ENCODE peak calls at places on chromosome 2, in eight cellular contexts. G is hepatocyte, A is sigmoid colon, C is kidney epithelial cell, Y is HFF-Myc, M is fibroblast of mammary gland, E is transverse colon, O is fibroblast of villous mesenchyme. L is an unnamed sample.
A peak's percentile ranks its signal among the peaks of the same experiment; 100 is the strongest.

GRCh38 chr2:234735829-234736228 is 216.0 kb upstream of the SH3BP4 start:
- DNase-seq in O (no peak), C (no peak), A (no peak), M (no peak), E (no peak), Y (no peak), G (no peak), L (no peak)

GRCh38 chr2:57022496-57022895 is 838.7 kb downstream of the CCDC85A start:
- DNase-seq in O (peak; percentile 29), A (no peak), G (no peak), C (no peak), Y (no peak), M (peak; percentile 6), E (no peak), L (peak; percentile 0)

GRCh38 chr2:174797792-174798276 is 33.6 kb upstream of the CHRNA1 start:
- DNase-seq in E (no peak), A (no peak), M (peak; percentile 75), Y (peak; percentile 80), C (no peak), G (no peak), O (peak; percentile 71), L (no peak)

GRCh38 chr2:63027220-63027619 is 23.4 kb upstream of the OTX1 start:
- DNase-seq in E (no peak), O (no peak), Y (no peak), G (no peak), A (no peak), C (no peak), M (no peak), L (no peak)

GRCh38 chr2:113157897-113158753 is 15.6 kb upstream of the PSD4 start:
- DNase-seq in Y (no peak), M (peak; percentile 73), E (no peak), C (no peak), G (no peak), A (no peak), O (no peak), L (peak; percentile 25)

GRCh38 chr2:241841181-241842066 is 17.3 kb downstream of the PDCD1 start:
- DNase-seq in G (no peak), A (peak; percentile 58), M (no peak), C (no peak), E (no peak), Y (no peak), O (no peak), L (no peak)

GRCh38 chr2:184602734-184603133 is 4.4 kb downstream of the ZNF804A start:
- DNase-seq in O (no peak), C (no peak), G (no peak), Y (no peak), M (no peak), E (no peak), A (no peak), L (no peak)

GRCh38 chr2:54897420-54898310 is 152.6 kb downstream of the RTN4 start:
- DNase-seq in A (no peak), Y (no peak), E (no peak), C (no peak), O (no peak), G (no peak), M (no peak), L (no peak)

GRCh38 chr2:227870710-227871374 is 589 bp upstream of the DAW1 start:
- DNase-seq in A (no peak), G (peak; percentile 32), M (peak; percentile 86), E (no peak), C (peak; percentile 65), Y (no peak), O (peak; percentile 71), L (peak; percentile 95)

GRCh38 chr2:181675241-181675640 is 5.1 kb downstream of the NEUROD1 start:
- DNase-seq in A (no peak), C (no peak), E (no peak), M (no peak), Y (no peak), G (no peak), O (no peak), L (no peak)

GRCh38 chr2:237672731-237673129 is 45.3 kb downstream of the LRRFIP1 start:
- DNase-seq in C (no peak), G (no peak), M (no peak), E (no peak), Y (no peak), O (no peak), A (no peak), L (no peak)

GRCh38 chr2:237673130-237673921 is 45.9 kb downstream of the LRRFIP1 start:
- DNase-seq in Y (no peak), A (peak; percentile 79), G (peak; percentile 63), C (no peak), O (peak; percentile 73), M (no peak), E (peak; percentile 75), L (peak; percentile 56)

GRCh38 chr2:237671466-237672173 is 44.2 kb downstream of the LRRFIP1 start:
- DNase-seq in E (no peak), O (no peak), G (no peak), A (peak; percentile 58), M (no peak), Y (no peak), C (no peak), L (no peak)

GRCh38 chr2:237675326-237675725 is 47.9 kb downstream of the LRRFIP1 start:
- DNase-seq in O (no peak), G (no peak), Y (no peak), E (no peak), C (no peak), A (no peak), M (no peak), L (no peak)

DNA sequence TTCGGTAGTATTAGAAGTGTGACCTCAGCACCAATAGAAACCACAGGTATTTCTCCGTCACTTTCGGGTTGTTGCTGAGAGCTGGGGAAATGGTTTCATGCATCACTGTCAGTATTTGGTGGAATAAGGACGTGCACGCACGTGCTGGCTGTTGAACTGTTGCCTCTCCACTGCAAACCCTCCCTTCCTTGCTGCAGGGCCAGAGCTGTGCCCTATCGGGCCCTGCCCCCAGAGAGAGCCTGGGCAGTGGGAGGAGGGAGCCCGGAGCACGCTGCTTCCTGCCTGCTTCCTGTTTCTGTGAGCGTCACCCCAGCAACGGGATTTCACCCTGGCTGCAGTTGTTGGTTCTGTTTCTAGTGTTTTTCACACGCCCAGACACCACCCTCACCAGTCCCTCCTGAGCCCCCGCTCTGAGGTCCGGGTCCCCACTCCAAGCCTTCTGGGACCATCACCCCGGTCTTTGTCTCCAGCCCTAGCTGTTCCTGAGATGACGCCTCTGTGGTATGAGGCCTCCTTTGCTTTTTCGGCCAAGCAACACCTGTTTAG is 47.4 kb downstream of the LRRFIP1 start:
- DNase-seq in E (peak; percentile 88), M (peak; percentile 69), O (peak; percentile 81), A (peak; percentile 92), C (peak; percentile 70), G (peak; percentile 75), Y (peak; percentile 75), L (peak; percentile 93)
- H3K4me3 ChIP-seq in E (no peak overlapping the region), M (no peak overlapping the region), O (no peak overlapping the region), A (peak overlapping the region; percentile 14), C (peak overlapping the region; percentile 19), G (no peak overlapping the region), Y (no peak overlapping the region), L (no peak overlapping the region)

GRCh38 chr2:27222407-27222806 is 5.2 kb downstream of the CAD start:
- DNase-seq in E (no peak), C (no peak), G (no peak), Y (no peak), M (no peak), O (no peak), A (no peak), L (no peak)

GRCh38 chr2:27218614-27219013 is 1.4 kb downstream of the CAD start:
- DNase-seq in G (no peak), O (no peak), C (no peak), M (no peak), E (no peak), Y (no peak), A (peak; percentile 12), L (no peak)

GRCh38 chr2:27223416-27223815 is 6.2 kb downstream of the CAD start:
- DNase-seq in G (no peak), A (no peak), M (no peak), O (no peak), C (no peak), E (no peak), Y (no peak), L (no peak)

GRCh38 chr2:27220091-27220490 is 2.9 kb downstream of the CAD start:
- DNase-seq in A (no peak), C (no peak), O (no peak), Y (no peak), E (no peak), M (no peak), G (no peak), L (no peak)

GRCh38 chr2:27221166-27221565 is 4.0 kb downstream of the CAD start:
- DNase-seq in M (no peak), Y (no peak), G (no peak), O (no peak), A (peak; percentile 45), E (no peak), C (no peak), L (no peak)
- H3K4me3 ChIP-seq in M (no peak overlapping the region), Y (no peak overlapping the region), G (no peak overlapping the region), O (no peak overlapping the region), A (no peak overlapping the region), E (no peak overlapping the region), C (no peak overlapping the region), L (no peak overlapping the region)

DNA sequence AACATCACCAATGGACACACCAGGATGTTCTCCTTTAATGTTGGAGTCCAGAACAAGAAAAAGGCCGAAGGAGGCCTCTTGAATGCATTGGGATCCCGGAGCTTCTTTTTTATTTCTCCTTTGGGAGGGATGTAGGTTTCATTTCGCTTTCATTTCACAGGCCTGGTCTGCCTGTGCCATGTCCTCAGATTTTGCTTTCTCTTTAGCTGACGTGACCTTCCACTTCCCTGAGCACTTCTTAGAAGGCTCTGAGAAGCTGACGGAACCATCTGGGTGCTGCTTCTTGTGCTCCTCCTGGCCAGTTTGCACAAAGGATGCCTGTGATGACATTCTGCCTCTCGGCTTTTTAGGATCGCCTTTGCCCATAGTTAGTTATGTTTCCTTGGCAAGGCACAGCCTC is 15.1 kb upstream of the MBOAT2 start:
- DNase-seq in C (no peak), O (peak; percentile 66), E (no peak), Y (no peak), G (no peak), A (no peak), M (no peak), L (no peak)
- H3K4me3 ChIP-seq in C (no peak overlapping the region), O (peak overlapping the region; percentile 27), E (no peak overlapping the region), Y (no peak overlapping the region), G (no peak overlapping the region), A (no peak overlapping the region), M (no peak overlapping the region), L (no peak overlapping the region)

GRCh38 chr2:106158871-106159270 is 35.2 kb downstream of the UXS1 start:
- DNase-seq in A (no peak), O (no peak), Y (no peak), G (no peak), E (no peak), C (no peak), M (no peak), L (no peak)

GRCh38 chr2:106161938-106162814 is 31.9 kb downstream of the UXS1 start:
- DNase-seq in O (peak; percentile 18), Y (no peak), E (no peak), M (no peak), A (no peak), C (peak; percentile 85), G (peak; percentile 84), L (peak; percentile 48)

GRCh38 chr2:106158131-106158530 is 36.0 kb downstream of the UXS1 start:
- DNase-seq in G (no peak), M (no peak), A (no peak), C (no peak), O (no peak), Y (no peak), E (no peak), L (no peak)

GRCh38 chr2:106160786-106161261 is 33.3 kb downstream of the UXS1 start:
- DNase-seq in Y (no peak), A (no peak), E (no peak), M (no peak), O (no peak), G (no peak), C (no peak), L (no peak)

GRCh38 chr2:106159867-106160785 is 34.0 kb downstream of the UXS1 start:
- DNase-seq in Y (no peak), E (no peak), G (no peak), M (no peak), C (no peak), O (no peak), A (no peak), L (no peak)
- H3K4me3 ChIP-seq in Y (no peak overlapping the region), E (no peak overlapping the region), G (no peak overlapping the region), M (no peak overlapping the region), C (no peak overlapping the region), O (no peak overlapping the region), A (no peak overlapping the region), L (no peak overlapping the region)

L was measured in fibroblast of pulmonary artery.